ENCODE peak calls at places on chromosomes 16 and 17, in six cellular contexts. J is astrocyte, Y is MM.1S, T is HepG2, P is mammary epithelial cell, G is HCT116. A is an unnamed sample.

GRCh38 chr16:31179153-31179746 is 689 bp upstream of the FUS start:
- DNase-seq in J (no peak), Y (no peak), T (no peak), P (no peak), G (no peak), A (no peak)

GRCh38 chr17:28871056-28871579 is 16.3 kb downstream of the ERAL1 start:
- DNase-seq in J (no peak), Y (peak; percentile 78), T (no peak), P (no peak), G (no peak), A (no peak)

GRCh38 chr16:70437017-70437581 is 1.8 kb downstream of the ST3GAL2 start:
- DNase-seq in J (peak; percentile 90), Y (no peak), T (peak; percentile 57), P (no peak), G (no peak), A (no peak)

GRCh38 chr16:22007509-22008214 is at the start of gene MOSMO:
- DNase-seq in J (peak; percentile 56), Y (peak; percentile 65), T (peak; percentile 85), P (peak; percentile 68), G (no peak), A (peak; percentile 70)

GRCh38 chr17:66779186-66779585 is 55.7 kb upstream of the CACNG5 start:
- DNase-seq in J (no peak), Y (no peak), T (no peak), P (no peak), G (no peak), A (no peak)

GRCh38 chr17:12180644-12181261 is 160.1 kb downstream of the MAP2K4 start:
- DNase-seq in J (peak; percentile 14), Y (peak; percentile 44), T (peak; percentile 47), P (peak; percentile 24), G (peak; percentile 47), A (peak; percentile 34)

GRCh38 chr16:23257682-23258081 is 44.4 kb upstream of the SCNN1B start:
- DNase-seq in J (no peak), Y (no peak), T (no peak), P (peak; percentile 39), G (no peak), A (peak; percentile 97)

GRCh38 chr16:53502331-53503269 is at the start of gene AKTIP:
- DNase-seq in J (peak; percentile 48), Y (peak; percentile 72), T (no peak), P (peak; percentile 43), G (no peak), A (peak; percentile 72)

GRCh38 chr16:53041196-53041977 is 11.3 kb downstream of the CHD9NB start:
- DNase-seq in J (no peak), Y (no peak), T (peak; percentile 39), P (peak; percentile 90), G (no peak), A (peak; percentile 55)

GRCh38 chr16:47143677-47144558 is at the start of gene NETO2:
- DNase-seq in J (peak; percentile 38), Y (peak; percentile 51), T (peak; percentile 52), P (peak; percentile 58), G (no peak), A (peak; percentile 65)

GRCh38 chr17:39213852-39214251 is 11.9 kb downstream of the STAC2 start:
- DNase-seq in J (peak; percentile 34), Y (no peak), T (no peak), P (peak; percentile 58), G (peak; percentile 86), A (peak; percentile 83)

DNA sequence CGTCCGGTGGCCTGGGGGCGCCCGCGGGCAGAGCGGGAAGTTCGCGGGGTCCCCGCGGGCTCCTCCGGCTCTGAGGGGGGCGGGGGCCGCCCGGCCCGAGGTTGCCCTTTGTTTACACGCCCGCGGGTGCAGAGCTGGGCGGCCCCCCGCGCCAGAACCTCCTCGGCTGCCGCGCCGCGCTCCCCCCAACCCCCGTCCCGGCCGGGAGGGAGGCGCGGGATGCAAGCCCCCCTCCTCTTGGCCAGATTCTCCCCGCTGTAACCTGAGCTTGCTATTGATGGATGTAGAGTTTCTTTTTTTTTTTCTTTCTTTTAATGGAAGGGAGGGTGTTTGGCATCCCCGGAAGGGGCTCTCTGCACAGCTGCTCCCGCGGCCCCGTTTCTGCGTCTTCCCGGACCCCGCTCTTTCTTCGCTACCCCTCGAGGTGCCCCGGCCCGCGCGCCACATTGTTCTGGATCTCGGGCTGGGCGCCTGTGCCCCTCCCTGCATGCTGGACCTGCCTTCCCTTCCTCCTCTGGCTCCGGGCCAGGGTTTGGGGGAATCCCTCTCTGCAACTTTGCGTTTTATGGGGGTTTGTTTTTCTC is 648 bp downstream of the CBX2 start:
- DNase-seq in J (no peak), Y (no peak), T (no peak), P (no peak), G (no peak), A (no peak)
- TF ChIP-seq EZH2 in J (peak; percentile 59), Y (no peak), T (no peak), P (no peak), G (no peak), A (no peak)

GRCh38 chr17:80023261-80024205 is 12.1 kb downstream of the TBC1D16 start:
- DNase-seq in J (no peak), Y (no peak), T (peak; percentile 95), P (no peak), G (no peak), A (no peak)

GRCh38 chr17:80026359-80027042 is 9.2 kb downstream of the TBC1D16 start:
- DNase-seq in J (no peak), Y (no peak), T (no peak), P (no peak), G (no peak), A (no peak)

GRCh38 chr17:80025140-80025539 is 10.5 kb downstream of the TBC1D16 start:
- DNase-seq in J (no peak), Y (no peak), T (no peak), P (no peak), G (no peak), A (no peak)

GRCh38 chr17:80025796-80026195 is 9.9 kb downstream of the TBC1D16 start:
- DNase-seq in J (no peak), Y (no peak), T (no peak), P (no peak), G (no peak), A (no peak)

GRCh38 chr17:80024206-80024972 is 11.3 kb downstream of the TBC1D16 start:
- DNase-seq in J (no peak), Y (no peak), T (no peak), P (peak; percentile 4), G (no peak), A (no peak)
- H3K4me3 ChIP-seq in J (no peak overlapping the region), Y (no peak overlapping the region), T (peak overlapping the region; percentile 74), P (no peak overlapping the region), G (no peak overlapping the region), A (no peak overlapping the region)

DNA sequence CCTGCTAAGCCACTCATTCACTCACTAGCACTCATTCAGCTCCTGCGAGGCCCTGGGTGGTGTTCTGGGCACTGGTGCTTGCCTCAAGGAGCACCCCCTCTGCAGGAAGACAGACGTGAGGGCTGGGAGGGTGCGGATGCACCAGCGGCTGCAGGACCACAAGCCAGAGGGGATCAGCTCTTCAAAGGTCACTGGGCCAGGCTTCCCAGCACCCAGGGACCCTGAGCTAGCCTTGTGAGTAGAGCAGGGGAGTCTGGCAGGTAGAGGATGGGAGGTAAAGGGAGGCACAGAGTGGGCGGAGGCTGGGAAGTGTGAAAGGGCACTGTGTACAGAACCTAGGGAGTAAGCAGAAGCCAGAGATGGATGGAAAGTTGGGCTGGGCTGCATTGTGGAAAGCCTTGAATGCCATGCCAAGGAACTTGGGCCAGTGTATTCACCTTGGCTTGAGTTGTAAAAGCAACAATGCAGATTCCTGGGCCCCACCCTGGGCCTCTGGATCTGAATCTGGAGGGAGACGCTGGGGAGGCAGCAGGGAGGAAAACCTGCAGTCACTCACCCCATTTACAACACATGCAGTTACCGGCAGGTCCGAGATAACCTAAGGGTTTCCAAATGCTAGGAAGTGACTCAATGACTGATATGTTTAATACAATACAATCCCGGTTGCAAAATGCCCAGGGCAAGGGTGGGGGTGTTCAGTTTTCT is 1.7 kb downstream of the IL4R start:
- DNase-seq in J (peak; percentile 62), Y (no peak), T (peak; percentile 81), P (peak; percentile 96), G (peak; percentile 43), A (peak; percentile 90)
- TF ChIP-seq CTCF in J (no peak), Y (no peak), T (no peak), P (peak; percentile 38), G (no peak), A (no peak)

GRCh38 chr17:45763182-45763581 is 20.9 kb upstream of the CRHR1 start:
- DNase-seq in J (no peak), Y (no peak), T (no peak), P (no peak), G (no peak), A (no peak)
- TF ChIP-seq EZH2 in J (no peak), Y (no peak), T (no peak), P (no peak), G (no peak), A (no peak)

DNA sequence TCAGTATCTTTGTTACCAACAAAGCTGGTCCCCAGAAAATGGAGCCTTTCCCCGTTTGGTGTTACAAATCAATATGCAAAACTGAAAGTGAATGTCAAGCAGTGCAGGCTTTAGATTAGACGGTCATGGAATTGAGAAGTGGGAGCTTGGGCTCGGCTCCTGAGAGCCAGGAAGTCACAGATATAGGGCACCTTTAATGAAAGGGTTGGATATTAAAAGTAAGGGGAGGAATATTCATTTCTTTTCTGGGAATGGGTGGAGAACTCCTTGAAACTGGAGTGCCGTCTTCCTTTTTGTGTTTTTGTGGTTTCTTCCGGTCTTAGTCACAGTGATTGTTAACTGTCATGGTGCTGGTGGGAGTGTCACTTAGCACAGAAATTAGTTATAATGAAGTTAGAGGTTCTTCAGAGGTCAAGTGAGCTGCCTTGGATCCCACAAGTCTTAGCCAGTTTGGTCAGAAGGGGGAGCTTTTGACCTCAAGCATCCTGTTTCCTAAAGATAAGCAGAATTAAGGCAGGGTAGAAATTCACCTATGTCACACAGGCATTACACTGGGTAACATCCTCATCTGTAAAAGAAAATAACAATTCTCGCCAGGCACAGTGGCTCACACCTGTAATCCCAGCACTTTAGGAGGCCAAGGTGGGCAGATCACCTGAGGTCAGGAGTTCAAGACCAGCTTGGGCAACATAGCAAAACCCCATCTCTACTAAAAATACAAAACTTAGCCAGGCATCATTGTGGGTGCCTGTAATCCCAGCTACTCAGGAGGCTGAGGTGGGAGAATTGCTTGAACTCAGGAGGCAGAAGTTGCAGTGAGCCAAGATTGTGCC is 9.6 kb upstream of the EIF1 start:
- DNase-seq in J (peak; percentile 74), Y (peak; percentile 87), T (no peak), P (peak; percentile 77), G (no peak), A (peak; percentile 67)
- H3K4me3 ChIP-seq in J (peak overlapping the region; percentile 36), Y (peak overlapping the region; percentile 53), T (peak overlapping the region; percentile 42), P (peak overlapping the region; percentile 1), G (no peak overlapping the region), A (peak overlapping the region; percentile 50)

GRCh38 chr17:8976638-8977037 is 11.1 kb upstream of the PIK3R5 start:
- DNase-seq in J (no peak), Y (peak; percentile 13), T (no peak), P (peak; percentile 16), G (no peak), A (no peak)
- TF ChIP-seq CTCF in J (no peak), Y (no peak), T (no peak), P (no peak), G (no peak), A (no peak)

A was measured in PC-9.